ENCODE peak calls at places on chromosomes 1 and 21, in ten cellular contexts. U is stomach, Z is GDM1, H is H7, B is right cardiac atrium, S is myocyte, L is fibroblast of lung, X is caudate nucleus, O is left cardiac atrium, J is NCI-H1436. W is an unnamed sample.

GRCh38 chr1:203186446-203187305 is at the start of gene CHI3L1:
- DNase-seq in U (no peak), Z (no peak), H (peak), B (no peak), S (no peak), L (peak), X (no peak), O (peak), J (no peak), W (peak)

GRCh38 chr1:18597159-18598042 is 33.2 kb upstream of the PAX7 start:
- DNase-seq in U (peak), Z (no peak), H (peak), B (peak), S (peak), L (peak), X (peak), O (peak), J (peak), W (peak)

GRCh38 chr21:28893687-28894086 is 99.0 kb downstream of the LTN1 start:
- DNase-seq in U (no peak), Z (no peak), H (no peak), B (no peak), S (no peak), L (no peak), X (no peak), O (no peak), J (no peak), W (no peak)

GRCh38 chr1:55869050-55869449 is 653.9 kb upstream of the USP24 start:
- DNase-seq in U (no peak), Z (no peak), H (no peak), B (peak), S (peak), L (peak), X (no peak), O (peak), J (no peak), W (no peak)

GRCh38 chr1:179327679-179328078 is 34.1 kb downstream of the SOAT1 start:
- DNase-seq in U (no peak), Z (no peak), H (no peak), B (no peak), S (no peak), L (no peak), X (no peak), O (no peak), J (no peak), W (no peak)

GRCh38 chr1:59707216-59707615 is 107.5 kb upstream of the HOOK1 start:
- DNase-seq in U (no peak), Z (no peak), H (no peak), B (peak), S (peak), L (peak), X (no peak), O (peak), J (no peak), W (peak)

GRCh38 chr1:214312530-214313051 is 31.6 kb downstream of the SMYD2 start:
- DNase-seq in U (no peak), Z (no peak), H (no peak), B (no peak), S (no peak), L (no peak), X (no peak), O (no peak), J (no peak), W (no peak)

GRCh38 chr1:243322326-243322725 is 66.5 kb downstream of the SDCCAG8 start:
- DNase-seq in U (no peak), Z (no peak), H (no peak), B (no peak), S (no peak), L (no peak), X (no peak), O (no peak), J (no peak), W (no peak)

GRCh38 chr1:203327684-203328457 is 22.6 kb downstream of the BTG2 start:
- DNase-seq in U (peak), Z (peak), H (peak), B (no peak), S (peak), L (peak), X (peak), O (no peak), J (peak), W (peak)

GRCh38 chr21:42157606-42158310 is 61.2 kb upstream of the ABCG1 start:
- DNase-seq in U (no peak), Z (no peak), H (no peak), B (no peak), S (peak), L (no peak), X (no peak), O (no peak), J (no peak), W (no peak)

GRCh38 chr1:186958520-186958919 is 129.8 kb downstream of the PLA2G4A start:
- DNase-seq in U (no peak), Z (no peak), H (no peak), B (no peak), S (no peak), L (peak), X (no peak), O (no peak), J (no peak), W (no peak)

GRCh38 chr1:119453021-119453420 is 38.1 kb downstream of the HSD3B2 start:
- DNase-seq in U (no peak), Z (no peak), H (no peak), B (no peak), S (peak), L (peak), X (no peak), O (no peak), J (no peak), W (no peak)

GRCh38 chr1:116345011-116345410 is 28.0 kb upstream of the ATP1A1 start:
- DNase-seq in U (no peak), Z (no peak), H (no peak), B (no peak), S (no peak), L (no peak), X (no peak), O (no peak), J (no peak), W (no peak)

GRCh38 chr1:228374711-228375577 is 31.7 kb downstream of the TRIM11 start:
- DNase-seq in U (peak), Z (no peak), H (peak), B (peak), S (peak), L (peak), X (no peak), O (peak), J (no peak), W (peak)

GRCh38 chr1:13808729-13809131 is 108.7 kb downstream of the PRDM2 start:
- DNase-seq in U (no peak), Z (no peak), H (no peak), B (peak), S (peak), L (peak), X (no peak), O (peak), J (no peak), W (no peak)

GRCh38 chr1:196178083-196178635 is 430.1 kb downstream of the KCNT2 start:
- DNase-seq in U (no peak), Z (no peak), H (no peak), B (no peak), S (peak), L (peak), X (no peak), O (no peak), J (no peak), W (no peak)

GRCh38 chr21:45029968-45030636 is 44.3 kb upstream of the ADARB1 start:
- DNase-seq in U (no peak), Z (no peak), H (peak), B (peak), S (no peak), L (no peak), X (no peak), O (no peak), J (no peak), W (no peak)

GRCh38 chr1:109508001-109508872 is 1.3 kb downstream of the AMIGO1 start:
- DNase-seq in U (no peak), Z (no peak), H (no peak), B (no peak), S (peak), L (no peak), X (no peak), O (peak), J (no peak), W (no peak)

GRCh38 chr1:93625582-93626327 is 55.9 kb downstream of the BCAR3 start:
- DNase-seq in U (no peak), Z (no peak), H (no peak), B (no peak), S (peak), L (peak), X (no peak), O (peak), J (no peak), W (peak)

GRCh38 chr1:221810406-221810805 is 68.5 kb upstream of the DUSP10 start:
- DNase-seq in U (no peak), Z (no peak), H (no peak), B (no peak), S (no peak), L (peak), X (no peak), O (no peak), J (no peak), W (no peak)

GRCh38 chr21:31922881-31923280 is 50.1 kb downstream of the HUNK start:
- DNase-seq in U (no peak), Z (no peak), H (no peak), B (no peak), S (peak), L (no peak), X (no peak), O (no peak), J (no peak), W (no peak)

GRCh38 chr21:40685121-40685630 is 161.8 kb downstream of the DSCAM start:
- DNase-seq in U (no peak), Z (no peak), H (no peak), B (no peak), S (no peak), L (no peak), X (no peak), O (no peak), J (no peak), W (peak)

GRCh38 chr1:37995773-37996379 is 6.1 kb upstream of the SF3A3 start:
- DNase-seq in U (peak), Z (no peak), H (peak), B (peak), S (no peak), L (peak), X (no peak), O (peak), J (no peak), W (peak)

GRCh38 chr1:221071761-221072160 is 192.5 kb downstream of the HLX start:
- DNase-seq in U (no peak), Z (no peak), H (no peak), B (no peak), S (no peak), L (no peak), X (no peak), O (no peak), J (no peak), W (no peak)

GRCh38 chr1:108316545-108316944 is 72.7 kb upstream of the NBPF4 start:
- DNase-seq in U (no peak), Z (no peak), H (peak), B (no peak), S (peak), L (no peak), X (no peak), O (no peak), J (no peak), W (no peak)

GRCh38 chr1:244833734-244834595 is 1.5 kb upstream of the COX20 start:
- DNase-seq in U (peak), Z (peak), H (peak), B (peak), S (peak), L (peak), X (peak), O (peak), J (peak), W (peak)

GRCh38 chr1:224644553-224645154 is 28.5 kb downstream of the CNIH3 start:
- DNase-seq in U (peak), Z (peak), H (peak), B (no peak), S (peak), L (no peak), X (no peak), O (no peak), J (no peak), W (peak)

GRCh38 chr1:27099154-27099903 is 55.6 kb downstream of the SLC9A1 start:
- DNase-seq in U (peak), Z (peak), H (peak), B (peak), S (peak), L (peak), X (no peak), O (peak), J (peak), W (peak)

GRCh38 chr1:166133276-166133841 is 33.4 kb downstream of the FAM78B start:
- DNase-seq in U (no peak), Z (no peak), H (no peak), B (no peak), S (no peak), L (no peak), X (no peak), O (no peak), J (no peak), W (no peak)

GRCh38 chr1:170146861-170147260 is 1.1 kb downstream of the NTMT2 start:
- DNase-seq in U (no peak), Z (no peak), H (no peak), B (no peak), S (peak), L (peak), X (no peak), O (no peak), J (no peak), W (no peak)

GRCh38 chr1:229432905-229433304 is 989 bp downstream of the ACTA1 start:
- DNase-seq in U (no peak), Z (no peak), H (peak), B (no peak), S (peak), L (no peak), X (no peak), O (no peak), J (no peak), W (no peak)

GRCh38 chr1:156504062-156504813 is 3.7 kb upstream of the MEF2D start:
- DNase-seq in U (no peak), Z (peak), H (no peak), B (peak), S (peak), L (no peak), X (no peak), O (no peak), J (peak), W (no peak)

GRCh38 chr1:2422523-2422922 is 10.2 kb upstream of the PEX10 start:
- DNase-seq in U (no peak), Z (no peak), H (no peak), B (no peak), S (no peak), L (no peak), X (no peak), O (no peak), J (no peak), W (no peak)

GRCh38 chr1:33738976-33739375 is 124.9 kb upstream of the HMGB4 start:
- DNase-seq in U (no peak), Z (no peak), H (no peak), B (no peak), S (no peak), L (no peak), X (no peak), O (no peak), J (no peak), W (no peak)

GRCh38 chr1:95023399-95024050 is 49.2 kb downstream of the ALG14 start:
- DNase-seq in U (no peak), Z (no peak), H (no peak), B (no peak), S (peak), L (peak), X (no peak), O (no peak), J (no peak), W (no peak)

GRCh38 chr1:202145325-202146140 is 996 bp upstream of the ARL8A start:
- DNase-seq in U (no peak), Z (no peak), H (peak), B (no peak), S (no peak), L (no peak), X (no peak), O (no peak), J (no peak), W (no peak)

GRCh38 chr1:33367488-33368405 is 46.8 kb upstream of the A3GALT2 start:
- DNase-seq in U (peak), Z (peak), H (peak), B (peak), S (peak), L (peak), X (peak), O (peak), J (peak), W (peak)